ENCODE peak calls at places on chromosomes 2 and 18, in eight cellular contexts. I is cerebellum; L is NCI-H1105 treated with DMSO at 0.1 percent for 48 hours; P is COR-L47; S is stimulated activated CD8-positive, alpha-beta memory T cell treated with anti-CD3 and anti-CD28 coated beads, Interleukin-15, amount 100 ng/mL, for 24 hours; O is iPS DF 19.7; B is NCI-H2171; Z is activated CD4-positive, alpha-beta T cell treated with anti-CD3 and anti-CD28 coated beads for 24 hours. M is an unnamed sample.

GRCh38 chr2:199955007-199955338 is 318 bp downstream of the TYW5 start:
- DNase-seq in I (no peak), L (peak), P (peak), S (no peak), O (peak), B (peak), Z (no peak), M (no peak)

GRCh38 chr2:217835931-217836881 is 166.6 kb downstream of the TNS1 start:
- DNase-seq in I (no peak), L (no peak), P (no peak), S (no peak), O (no peak), B (no peak), Z (no peak), M (no peak)

GRCh38 chr18:25033747-25034471 is 318.1 kb downstream of the ZNF521 start:
- DNase-seq in I (no peak), L (no peak), P (no peak), S (no peak), O (no peak), B (peak), Z (no peak), M (no peak)

GRCh38 chr2:134416637-134417036 is 162.8 kb downstream of the MGAT5 start:
- DNase-seq in I (no peak), L (no peak), P (no peak), S (no peak), O (no peak), B (no peak), Z (no peak), M (no peak)

GRCh38 chr2:38092196-38092902 is 16.4 kb upstream of the CYP1B1 start:
- DNase-seq in I (no peak), L (no peak), P (no peak), S (no peak), O (no peak), B (no peak), Z (no peak), M (no peak)

GRCh38 chr2:200471324-200471848 is 38.5 kb downstream of the KCTD18 start:
- DNase-seq in I (peak), L (peak), P (peak), S (no peak), O (no peak), B (peak), Z (no peak), M (peak)

GRCh38 chr2:30147196-30147714 is 448 bp downstream of the YPEL5 start:
- DNase-seq in I (no peak), L (no peak), P (no peak), S (peak), O (no peak), B (no peak), Z (no peak), M (no peak)

GRCh38 chr2:102932521-102932920 is 170.7 kb downstream of the TMEM182 start:
- DNase-seq in I (no peak), L (peak), P (peak), S (no peak), O (no peak), B (no peak), Z (no peak), M (no peak)

GRCh38 chr18:926946-927345 is 22.3 kb downstream of the ADCYAP1 start:
- DNase-seq in I (no peak), L (no peak), P (no peak), S (no peak), O (no peak), B (no peak), Z (no peak), M (no peak)

GRCh38 chr18:8990276-8991031 is 112.0 kb upstream of the NDUFV2 start:
- DNase-seq in I (peak), L (no peak), P (no peak), S (no peak), O (no peak), B (no peak), Z (no peak), M (no peak)

GRCh38 chr18:11983592-11983991 is 2.3 kb downstream of the IMPA2 start:
- DNase-seq in I (no peak), L (no peak), P (no peak), S (no peak), O (no peak), B (no peak), Z (no peak), M (no peak)

GRCh38 chr2:11630855-11631254 is 39.1 kb downstream of the NTSR2 start:
- DNase-seq in I (no peak), L (no peak), P (no peak), S (no peak), O (no peak), B (no peak), Z (no peak), M (no peak)

GRCh38 chr2:224142397-224143312 is 103.6 kb upstream of the SERPINE2 start:
- DNase-seq in I (no peak), L (no peak), P (no peak), S (no peak), O (no peak), B (no peak), Z (no peak), M (no peak)

GRCh38 chr2:66890286-66890812 is 455.4 kb downstream of the MEIS1 start:
- DNase-seq in I (no peak), L (no peak), P (no peak), S (no peak), O (no peak), B (no peak), Z (no peak), M (no peak)

GRCh38 chr2:240988571-240989271 is 9.7 kb upstream of the SNED1 start:
- DNase-seq in I (no peak), L (no peak), P (no peak), S (no peak), O (no peak), B (no peak), Z (no peak), M (no peak)

GRCh38 chr2:230870544-230871360 is 6.0 kb downstream of the ITM2C start:
- DNase-seq in I (no peak), L (no peak), P (no peak), S (no peak), O (no peak), B (no peak), Z (no peak), M (no peak)

GRCh38 chr2:217903859-217904613 is 98.8 kb downstream of the TNS1 start:
- DNase-seq in I (no peak), L (no peak), P (peak), S (no peak), O (no peak), B (no peak), Z (no peak), M (no peak)

GRCh38 chr2:64401501-64401880 is 52.5 kb upstream of the LGALSL start:
- DNase-seq in I (no peak), L (peak), P (no peak), S (no peak), O (no peak), B (no peak), Z (no peak), M (no peak)

GRCh38 chr2:64784168-64785061 is 130.7 kb upstream of the SERTAD2 start:
- DNase-seq in I (no peak), L (no peak), P (no peak), S (no peak), O (no peak), B (no peak), Z (no peak), M (no peak)

GRCh38 chr18:47826157-47827074 is 104.0 kb downstream of the SMAD2 start:
- DNase-seq in I (no peak), L (peak), P (no peak), S (no peak), O (no peak), B (no peak), Z (no peak), M (no peak)

GRCh38 chr18:45291616-45292612 is 323.4 kb upstream of the SLC14A2 start:
- DNase-seq in I (no peak), L (peak), P (no peak), S (no peak), O (no peak), B (no peak), Z (no peak), M (no peak)

GRCh38 chr2:226256709-226257401 is 542.8 kb downstream of the IRS1 start:
- DNase-seq in I (no peak), L (peak), P (peak), S (no peak), O (no peak), B (peak), Z (no peak), M (no peak)

GRCh38 chr2:122193622-122194021 is 438.2 kb downstream of the TSN start:
- DNase-seq in I (no peak), L (no peak), P (no peak), S (no peak), O (no peak), B (no peak), Z (no peak), M (no peak)

GRCh38 chr2:28160986-28161425 is 231.7 kb upstream of the FOSL2 start:
- DNase-seq in I (no peak), L (no peak), P (no peak), S (no peak), O (no peak), B (no peak), Z (no peak), M (no peak)

GRCh38 chr2:112032615-112033457 is 22.2 kb upstream of the TMEM87B start:
- DNase-seq in I (no peak), L (no peak), P (no peak), S (no peak), O (no peak), B (peak), Z (no peak), M (no peak)

GRCh38 chr2:121059651-121060649 is 225.1 kb downstream of the TFCP2L1 start:
- DNase-seq in I (no peak), L (no peak), P (no peak), S (no peak), O (no peak), B (no peak), Z (no peak), M (no peak)

GRCh38 chr2:96514521-96514920 is 9.4 kb upstream of the NEURL3 start:
- DNase-seq in I (no peak), L (no peak), P (no peak), S (no peak), O (no peak), B (no peak), Z (no peak), M (no peak)

GRCh38 chr2:481388-481787 is 193.5 kb upstream of the ALKAL2 start:
- DNase-seq in I (no peak), L (no peak), P (no peak), S (no peak), O (no peak), B (no peak), Z (no peak), M (no peak)

M was measured in GM12891.